ENCODE peak calls at places on chromosomes 2 and 18, in six cellular contexts. I is astrocyte of the spinal cord; D is activated CD8-positive, alpha-beta memory T cell treated with anti-CD3 and anti-CD28 coated beads for 4 hours; X is kidney tubule cell; A is stimulated activated CD4-positive, alpha-beta T cell treated with anti-CD3 and anti-CD28 coated beads, Interleukin-4, amount 100 ng/mL, for 1 hour; C is stimulated activated naive CD8-positive, alpha-beta T cell treated with anti-CD3 and anti-CD28 coated beads, Interleukin-15, Interleukin-2, amounts not matched to agents 100 U/mL and 50 U/mL, for 24 hours. M is an unnamed sample.

GRCh38 chr2:989766-990467 is 39.3 kb downstream of the SNTG2 start:
- DNase-seq in I (no peak), D (no peak), X (no peak), A (no peak), C (no peak), M (no peak)

GRCh38 chr18:70135604-70136003 is 69.9 kb downstream of the RTTN start:
- DNase-seq in I (no peak), D (no peak), X (no peak), A (no peak), C (no peak), M (no peak)

GRCh38 chr2:232979871-232980461 is 33.1 kb downstream of the NGEF start:
- DNase-seq in I (peak; percentile 74), D (no peak), X (peak; percentile 97), A (no peak), C (no peak), M (no peak)

GRCh38 chr2:236628981-236629605 is 59.5 kb downstream of the ACKR3 start:
- DNase-seq in I (no peak), D (no peak), X (no peak), A (no peak), C (no peak), M (no peak)

GRCh38 chr2:163812926-163813520 is 77.2 kb upstream of the FIGN start:
- DNase-seq in I (peak; percentile 18), D (no peak), X (peak; percentile 85), A (no peak), C (no peak), M (no peak)

GRCh38 chr2:63614448-63614968 is 25.7 kb downstream of the MDH1 start:
- DNase-seq in I (peak; percentile 17), D (no peak), X (peak; percentile 93), A (no peak), C (no peak), M (no peak)

GRCh38 chr2:206823178-206823577 is 57.8 kb downstream of the FASTKD2 start:
- DNase-seq in I (no peak), D (no peak), X (no peak), A (no peak), C (no peak), M (no peak)

GRCh38 chr2:151638188-151638933 is 95.9 kb downstream of the NEB start:
- DNase-seq in I (no peak), D (no peak), X (peak; percentile 53), A (peak; percentile 16), C (peak; percentile 10), M (no peak)

GRCh38 chr2:159442159-159442852 is 155.8 kb upstream of the WDSUB1 start:
- DNase-seq in I (no peak), D (no peak), X (no peak), A (no peak), C (no peak), M (no peak)

GRCh38 chr2:120471166-120471565 is 125.2 kb downstream of the INHBB start:
- DNase-seq in I (no peak), D (no peak), X (no peak), A (no peak), C (no peak), M (no peak)

GRCh38 chr2:54429055-54429454 is 27.1 kb upstream of the SPTBN1 start:
- DNase-seq in I (no peak), D (no peak), X (no peak), A (no peak), C (no peak), M (no peak)

GRCh38 chr2:217964658-217965161 is 38.1 kb downstream of the TNS1 start:
- DNase-seq in I (no peak), D (no peak), X (peak; percentile 86), A (no peak), C (no peak), M (no peak)

GRCh38 chr18:59517446-59518171 is 158.5 kb upstream of the LMAN1 start:
- DNase-seq in I (peak; percentile 22), D (no peak), X (no peak), A (no peak), C (no peak), M (no peak)

GRCh38 chr2:219425238-219426067 is 7.3 kb downstream of the DES start:
- DNase-seq in I (no peak), D (no peak), X (no peak), A (no peak), C (no peak), M (no peak)

GRCh38 chr18:35517715-35518114 is 20.0 kb upstream of the INO80C start:
- DNase-seq in I (no peak), D (no peak), X (no peak), A (no peak), C (no peak), M (no peak)

GRCh38 chr2:26302846-26303245 is 43.1 kb upstream of the SELENOI start:
- DNase-seq in I (no peak), D (no peak), X (peak; percentile 56), A (no peak), C (no peak), M (peak; percentile 44)